ENCODE peak calls at places on chromosomes 4 and X, in four cellular contexts. I, E, U and H are unnamed samples.

GRCh38 chr4:40231464-40231863 is 34.6 kb downstream of the RHOH start:
- DNase-seq in I (no peak), E (no peak), U (no peak), H (no peak)

GRCh38 chr4:186258216-186258811 is 7.7 kb upstream of the F11 start:
- DNase-seq in I (no peak), E (no peak), U (no peak), H (no peak)

GRCh38 chrX:142036111-142036510 is 132.4 kb downstream of the MAGEC1 start:
- DNase-seq in I (no peak), E (no peak), U (no peak), H (no peak)

GRCh38 chr4:25112349-25113008 is 47.8 kb downstream of the SEPSECS start:
- DNase-seq in I (no peak), E (no peak), U (no peak), H (no peak)

GRCh38 chr4:6267573-6267972 is 2.1 kb upstream of the WFS1 start:
- DNase-seq in I (no peak), E (peak), U (no peak), H (no peak)

GRCh38 chr4:85030156-85030555 is 63.7 kb upstream of the WDFY3 start:
- DNase-seq in I (no peak), E (no peak), U (no peak), H (no peak)

GRCh38 chr4:88792268-88792781 is 94.7 kb upstream of the NAP1L5 start:
- DNase-seq in I (peak), E (peak), U (no peak), H (no peak)

GRCh38 chr4:54414545-54414944 is 185.5 kb downstream of the PDGFRA start:
- DNase-seq in I (no peak), E (no peak), U (no peak), H (no peak)

GRCh38 chrX:71128915-71129765 is 10.7 kb downstream of the MED12 start:
- DNase-seq in I (no peak), E (peak), U (peak), H (peak)

GRCh38 chrX:14673764-14674163 is 144.4 kb downstream of the GLRA2 start:
- DNase-seq in I (peak), E (peak), U (no peak), H (no peak)

GRCh38 chr4:112451831-112452230 is 64.1 kb downstream of the NEUROG2 start:
- DNase-seq in I (no peak), E (no peak), U (no peak), H (no peak)

GRCh38 chr4:108519208-108519833 is 101.1 kb upstream of the RPL34 start:
- DNase-seq in I (no peak), E (no peak), U (no peak), H (no peak)

GRCh38 chr4:156293657-156294297 is 340.1 kb upstream of the CTSO start:
- DNase-seq in I (no peak), E (no peak), U (no peak), H (no peak)

GRCh38 chr4:137749466-137749865 is 217.2 kb upstream of the PCDH18 start:
- DNase-seq in I (no peak), E (no peak), U (no peak), H (no peak)

GRCh38 chr4:156545003-156545785 is 426.4 kb downstream of the PDGFC start:
- DNase-seq in I (no peak), E (no peak), U (no peak), H (no peak)

GRCh38 chrX:87338510-87338909 is 179.1 kb upstream of the KLHL4 start:
- DNase-seq in I (no peak), E (peak), U (no peak), H (no peak)

GRCh38 chrX:21946925-21947641 is 6.6 kb downstream of the SMS start:
- DNase-seq in I (no peak), E (no peak), U (peak), H (peak)

GRCh38 chr4:6290256-6290655 is 20.6 kb downstream of the WFS1 start:
- DNase-seq in I (no peak), E (no peak), U (no peak), H (no peak)

GRCh38 chr4:119643306-119644042 is 14.9 kb upstream of the PDE5A start:
- DNase-seq in I (no peak), E (no peak), U (no peak), H (no peak)

GRCh38 chrX:38628587-38628986 is 67.2 kb downstream of the TSPAN7 start:
- DNase-seq in I (no peak), E (no peak), U (no peak), H (no peak)

GRCh38 chrX:110512341-110512740 is 153.7 kb downstream of the RTL9 start:
- DNase-seq in I (no peak), E (no peak), U (no peak), H (no peak)

GRCh38 chr4:37644962-37645361 is 41.2 kb downstream of the RELL1 start:
- DNase-seq in I (no peak), E (no peak), U (no peak), H (no peak)

GRCh38 chrX:96551320-96551872 is 133.2 kb upstream of the DIAPH2 start:
- DNase-seq in I (no peak), E (no peak), U (no peak), H (no peak)

GRCh38 chrX:7179446-7179845 is 31.5 kb upstream of the PUDP start:
- DNase-seq in I (no peak), E (no peak), U (no peak), H (no peak)

GRCh38 chr4:164892018-164892417 is 15.0 kb downstream of the APELA start:
- DNase-seq in I (peak), E (no peak), U (no peak), H (no peak)

GRCh38 chrX:16114640-16115039 is 8.7 kb upstream of the GRPR start:
- DNase-seq in I (no peak), E (no peak), U (no peak), H (no peak)

GRCh38 chrX:1403228-1403627 is 11.3 kb upstream of the SLC25A6 start:
- DNase-seq in I (no peak), E (no peak), U (no peak), H (no peak)

GRCh38 chrX:114976321-114976720 is 41.1 kb downstream of the IL13RA2 start:
- DNase-seq in I (no peak), E (no peak), U (no peak), H (no peak)

GRCh38 chrX:1239681-1240142 is 27.3 kb upstream of the CRLF2 start:
- DNase-seq in I (peak), E (no peak), U (no peak), H (peak)

GRCh38 chr4:156999175-156999517 is 27.5 kb upstream of the PDGFC start:
- DNase-seq in I (no peak), E (peak), U (no peak), H (no peak)

GRCh38 chr4:113749178-113749577 is 12.4 kb downstream of the CAMK2D start:
- DNase-seq in I (no peak), E (no peak), U (no peak), H (no peak)

GRCh38 chr4:61201562-61202099 is 1.5 kb downstream of the ADGRL3 start:
- DNase-seq in I (no peak), E (no peak), U (no peak), H (no peak)

GRCh38 chr4:64341711-64342110 is 67.5 kb downstream of the TECRL start:
- DNase-seq in I (no peak), E (no peak), U (no peak), H (no peak)

GRCh38 chr4:123505077-123505456 is 108.5 kb downstream of the SPRY1 start:
- DNase-seq in I (no peak), E (peak), U (no peak), H (no peak)
- TF ChIP-seq ETV6 in I (no peak), E (no peak), U (no peak), H (no peak)

DNA sequence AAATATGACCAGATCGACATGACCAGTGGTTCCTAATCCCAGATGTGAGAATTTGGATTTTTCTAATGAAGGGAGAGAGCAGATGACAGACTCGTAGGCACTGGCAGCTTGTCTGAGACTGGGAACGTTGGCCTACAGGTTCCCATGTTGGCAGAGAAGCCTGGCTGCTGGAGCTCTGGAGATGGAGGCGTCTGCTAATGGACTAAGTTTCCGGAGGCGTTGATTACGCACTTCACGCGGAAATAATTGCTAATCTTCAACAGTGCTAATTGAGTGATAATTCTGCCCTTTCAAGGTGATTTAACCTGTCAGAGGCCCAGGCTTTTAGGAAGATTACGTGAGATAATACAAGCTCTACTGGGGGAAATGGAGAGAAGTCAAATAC is 77.4 kb downstream of the PSAPL1 start:
- DNase-seq in I (no peak), E (no peak), U (no peak), H (no peak)
- TF ChIP-seq ETV6 in I (no peak), E (no peak), U (no peak), H (no peak)

GRCh38 chr4:4677825-4678522 is 136.1 kb upstream of the STX18 start:
- DNase-seq in I (no peak), E (no peak), U (peak), H (peak)
- TF ChIP-seq ETV6 in I (no peak), E (no peak), U (no peak), H (no peak)

DNA sequence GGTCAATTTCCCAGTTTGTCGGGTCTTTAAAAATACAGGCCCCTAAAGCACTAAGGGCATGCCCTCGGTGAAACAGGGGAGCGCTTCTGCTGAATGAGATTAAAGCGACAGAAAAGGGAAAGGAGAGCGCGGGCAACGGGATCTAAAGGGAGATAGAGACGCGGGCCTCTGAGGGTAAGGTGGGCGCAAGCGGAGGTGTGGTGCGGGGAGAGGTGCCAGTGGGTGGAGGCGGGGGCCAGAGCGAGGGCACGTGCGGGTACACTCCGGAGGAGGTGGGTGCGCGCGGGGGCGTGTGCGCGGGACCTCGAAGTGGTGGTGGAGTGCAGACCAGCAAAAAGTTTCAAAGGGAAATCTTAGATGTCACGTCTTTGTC is 777 bp upstream of the TET2 start:
- DNase-seq in I (no peak), E (no peak), U (peak), H (no peak)
- TF ChIP-seq ETV6 in I (no peak), E (no peak), U (no peak), H (no peak)

GRCh38 chr4:86720508-86721068 is 126.5 kb downstream of the PTPN13 start:
- DNase-seq in I (no peak), E (no peak), U (no peak), H (no peak)
- TF ChIP-seq ETV6 in I (no peak), E (no peak), U (no peak), H (no peak)

DNA sequence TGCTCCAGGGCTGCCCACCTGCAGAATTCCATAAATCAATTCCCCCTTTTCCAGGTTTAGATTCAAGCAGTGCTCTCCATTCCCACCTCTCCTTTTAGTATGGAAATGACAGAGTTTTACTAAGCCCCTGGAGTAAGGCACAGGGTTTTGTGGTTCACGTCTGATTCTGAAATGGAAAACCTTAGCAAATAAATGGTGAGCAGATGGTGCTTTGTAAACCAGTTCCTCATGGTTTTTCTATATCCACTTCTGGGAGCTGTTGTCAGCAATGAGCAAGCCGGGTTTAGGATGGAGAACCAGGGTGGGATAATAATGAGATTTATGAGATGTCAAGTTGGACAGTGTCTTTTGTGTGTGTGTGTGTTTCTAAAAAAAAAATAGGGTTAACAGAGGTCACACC is 113.8 kb upstream of the RBPJ start:
- DNase-seq in I (no peak), E (no peak), U (no peak), H (no peak)
- TF ChIP-seq ETV6 in I (no peak), E (no peak), U (no peak), H (no peak)

DNA sequence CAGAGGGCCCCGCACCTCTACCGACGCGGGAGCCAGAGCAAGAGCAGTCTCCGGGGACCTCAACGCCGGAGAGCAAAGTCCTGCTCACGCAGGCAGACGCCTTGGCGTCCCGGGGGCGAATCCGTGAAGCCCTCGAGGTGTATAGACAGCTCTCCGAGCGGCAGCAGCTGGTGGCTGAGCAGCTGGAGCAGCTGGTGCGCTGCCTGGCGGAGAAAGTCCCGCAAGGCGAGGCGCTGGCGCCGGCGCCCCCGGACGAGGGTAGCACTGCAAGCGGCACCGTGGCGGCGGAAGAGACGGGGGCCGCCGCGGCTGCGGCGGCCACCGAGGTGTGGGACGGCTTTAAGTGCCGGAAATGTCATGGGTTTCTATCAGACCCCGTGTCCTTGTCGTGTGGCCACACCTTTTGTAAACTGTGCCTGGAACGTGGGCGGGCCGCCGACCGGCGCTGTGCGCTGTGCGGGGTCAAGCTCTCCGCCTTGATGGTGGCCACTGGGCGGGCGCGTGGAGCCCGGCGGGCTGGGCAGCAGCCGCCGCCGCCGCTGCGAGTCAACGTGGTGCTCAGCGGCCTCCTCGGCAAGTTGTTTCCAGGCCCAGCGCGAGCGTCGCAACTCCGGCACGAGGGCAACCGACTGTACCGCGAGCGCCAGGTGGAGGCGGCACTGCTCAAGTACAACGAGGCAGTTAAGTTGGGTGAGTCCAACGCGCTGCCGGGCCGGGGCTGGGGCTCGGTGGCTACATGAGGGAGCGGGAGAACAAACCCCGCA is 672 bp downstream of the LONRF3 start:
- DNase-seq in I (no peak), E (peak), U (peak), H (peak)
- TF ChIP-seq ETV6 in I (no peak), E (no peak), U (no peak), H (no peak)

GRCh38 chr4:155241664-155242063 is 33.2 kb downstream of the NPY2R start:
- DNase-seq in I (no peak), E (no peak), U (no peak), H (no peak)

GRCh38 chr4:155232432-155232831 is 24.0 kb downstream of the NPY2R start:
- DNase-seq in I (no peak), E (no peak), U (no peak), H (no peak)

GRCh38 chr4:155241225-155241624 is 32.8 kb downstream of the NPY2R start:
- DNase-seq in I (no peak), E (no peak), U (no peak), H (no peak)

GRCh38 chr4:155234206-155234605 is 25.8 kb downstream of the NPY2R start:
- DNase-seq in I (no peak), E (no peak), U (no peak), H (no peak)

GRCh38 chr4:155237567-155237966 is 29.1 kb downstream of the NPY2R start:
- DNase-seq in I (no peak), E (no peak), U (no peak), H (no peak)
- TF ChIP-seq ETV6 in I (no peak), E (no peak), U (no peak), H (no peak)

GRCh38 chr4:13478707-13479106 is 5.4 kb downstream of the RAB28 start:
- DNase-seq in I (no peak), E (no peak), U (no peak), H (no peak)

GRCh38 chr4:13481569-13481968 is 2.6 kb downstream of the RAB28 start:
- DNase-seq in I (no peak), E (no peak), U (no peak), H (peak)

GRCh38 chr4:13476152-13476551 is 8.0 kb downstream of the RAB28 start:
- DNase-seq in I (no peak), E (no peak), U (no peak), H (no peak)

GRCh38 chr4:13471400-13471799 is 12.7 kb downstream of the RAB28 start:
- DNase-seq in I (no peak), E (no peak), U (no peak), H (no peak)

GRCh38 chr4:13476915-13477314 is 7.2 kb downstream of the RAB28 start:
- DNase-seq in I (no peak), E (no peak), U (no peak), H (peak)
- TF ChIP-seq ETV6 in I (no peak), E (no peak), U (no peak), H (no peak)